ENCODE peak calls at places on chromosomes 13 and 19, in six cellular contexts. L is esophagus squamous epithelium, T is ascending aorta, N is AG10803, P is neural progenitor cell, F is cardiac muscle cell. Z is an unnamed sample.

GRCh38 chr19:3440082-3440481 is 40.2 kb downstream of the SMIM24 start:
- DNase-seq in L (no peak), T (no peak), N (no peak), P (peak), F (no peak), Z (no peak)

GRCh38 chr13:23081246-23081645 is 99.5 kb upstream of the SGCG start:
- DNase-seq in L (no peak), T (no peak), N (peak), P (no peak), F (no peak), Z (no peak)

GRCh38 chr19:51824603-51825002 is 29.6 kb downstream of the FPR3 start:
- DNase-seq in L (no peak), T (no peak), N (no peak), P (no peak), F (no peak), Z (no peak)

GRCh38 chr13:59950201-59950730 is 213.5 kb downstream of the DIAPH3 start:
- DNase-seq in L (no peak), T (no peak), N (peak), P (no peak), F (no peak), Z (peak)

GRCh38 chr13:98480915-98481510 is 95.9 kb downstream of the STK24 start:
- DNase-seq in L (no peak), T (no peak), N (peak), P (no peak), F (peak), Z (no peak)

GRCh38 chr19:10514211-10515145 is 2.8 kb downstream of the S1PR5 start:
- DNase-seq in L (no peak), T (no peak), N (no peak), P (peak), F (peak), Z (no peak)

GRCh38 chr19:32392946-32393345 is 12.6 kb upstream of the DPY19L3 start:
- DNase-seq in L (no peak), T (no peak), N (no peak), P (peak), F (peak), Z (no peak)

GRCh38 chr13:113211774-113212173 is 2.4 kb downstream of the CUL4A start:
- DNase-seq in L (no peak), T (no peak), N (no peak), P (peak), F (no peak), Z (no peak)

GRCh38 chr19:39817888-39818561 is 15.9 kb downstream of the DYRK1B start:
- DNase-seq in L (no peak), T (no peak), N (no peak), P (no peak), F (no peak), Z (no peak)

GRCh38 chr19:29694669-29695627 is 20.1 kb downstream of the C19orf12 start:
- DNase-seq in L (no peak), T (no peak), N (peak), P (peak), F (peak), Z (no peak)

GRCh38 chr19:55452381-55453325 is 8.8 kb downstream of the ISOC2 start:
- DNase-seq in L (no peak), T (no peak), N (peak), P (peak), F (peak), Z (no peak)

GRCh38 chr13:107650081-107650701 is 565.1 kb downstream of the LIG4 start:
- DNase-seq in L (no peak), T (no peak), N (peak), P (peak), F (peak), Z (no peak)

GRCh38 chr13:36736119-36736726 is 62.4 kb downstream of the SERTM1 start:
- DNase-seq in L (no peak), T (no peak), N (peak), P (peak), F (peak), Z (no peak)

GRCh38 chr19:46413262-46414031 is at the start of gene CCDC8:
- DNase-seq in L (no peak), T (no peak), N (peak), P (peak), F (peak), Z (no peak)

GRCh38 chr13:24745516-24745860 is 18.5 kb upstream of the RNF17 start:
- DNase-seq in L (no peak), T (no peak), N (no peak), P (no peak), F (no peak), Z (no peak)
- H3K4me3 ChIP-seq in L (no peak), T (no peak), N (no peak), P (peak), F (no peak), Z (no peak)

GRCh38 chr19:12681074-12681987 is at the start of gene DHPS:
- DNase-seq in L (peak), T (peak), N (peak), P (peak), F (peak), Z (peak)
- TF ChIP-seq CTCF in L (no peak), T (no peak), N (no peak), P (peak), F (no peak), Z (no peak)

GRCh38 chr19:33798701-33799111 is 2.0 kb downstream of the KCTD15 start:
- DNase-seq in L (no peak), T (no peak), N (peak), P (peak), F (peak), Z (no peak)
- H3K4me3 ChIP-seq in L (peak), T (peak), N (peak), P (peak), F (peak), Z (no peak)

GRCh38 chr13:79775830-79776229 is 294.9 kb downstream of the NDFIP2 start:
- DNase-seq in L (no peak), T (no peak), N (peak), P (peak), F (peak), Z (no peak)
- TF ChIP-seq CTCF in L (peak), T (peak), N (peak), P (peak), F (peak), Z (peak)

GRCh38 chr19:7099597-7099921 is 30.1 kb downstream of the ZNF557 start:
- DNase-seq in L (no peak), T (no peak), N (no peak), P (no peak), F (no peak), Z (no peak)
- H3K4me3 ChIP-seq in L (peak), T (peak), N (peak), P (peak), F (peak), Z (peak)

GRCh38 chr19:49061000-49061399 is 3.5 kb upstream of the CGB7 start:
- DNase-seq in L (no peak), T (no peak), N (no peak), P (no peak), F (no peak), Z (no peak)

GRCh38 chr19:49058592-49058991 is 1.0 kb upstream of the CGB7 start:
- DNase-seq in L (no peak), T (no peak), N (peak), P (peak), F (peak), Z (no peak)

GRCh38 chr19:49056101-49056901 is 1.2 kb downstream of the CGB7 start:
- DNase-seq in L (no peak), T (no peak), N (peak), P (peak), F (peak), Z (no peak)

GRCh38 chr19:49059056-49059455 is 1.5 kb upstream of the CGB7 start:
- DNase-seq in L (no peak), T (no peak), N (no peak), P (no peak), F (no peak), Z (no peak)

DNA sequence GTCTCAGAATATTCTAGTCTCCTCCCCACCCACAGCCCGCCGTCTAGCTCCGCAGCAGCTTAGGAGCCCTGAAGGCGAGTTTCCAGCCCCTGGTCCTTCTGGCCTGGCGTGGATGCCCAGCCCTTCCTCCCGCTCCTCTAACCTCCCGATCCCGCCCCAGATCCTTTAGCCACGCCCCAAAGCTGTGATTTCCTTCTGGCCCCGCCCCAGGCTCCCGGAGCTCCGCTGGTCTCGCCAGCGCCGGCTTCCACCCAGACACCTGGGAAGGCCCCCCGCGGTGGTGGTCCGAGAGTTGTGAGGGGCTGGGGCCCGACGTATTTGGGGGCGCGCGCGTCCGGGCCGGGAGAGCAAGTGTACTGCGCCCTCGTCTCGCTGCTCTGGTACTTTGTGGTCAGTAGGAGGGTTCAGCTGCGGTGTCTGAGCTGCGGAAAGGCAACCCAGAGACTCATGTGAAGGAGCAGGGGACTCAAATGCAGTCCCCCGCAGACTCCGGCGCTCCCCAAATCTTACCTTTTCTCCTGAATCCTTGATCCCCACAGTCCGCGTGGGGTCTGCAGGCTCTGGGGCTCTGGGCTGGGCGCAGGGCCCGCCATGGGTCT is at the start of gene CGB7:
- DNase-seq in L (no peak), T (no peak), N (peak), P (peak), F (peak), Z (no peak)
- TF ChIP-seq CTCF in L (no peak), T (no peak), N (no peak), P (no peak), F (no peak), Z (no peak)

GRCh38 chr13:34139660-34140059 is 321.7 kb downstream of the RFC3 start:
- DNase-seq in L (no peak), T (no peak), N (no peak), P (no peak), F (no peak), Z (no peak)

GRCh38 chr13:34137200-34137599 is 319.3 kb downstream of the RFC3 start:
- DNase-seq in L (no peak), T (no peak), N (no peak), P (no peak), F (no peak), Z (no peak)
- H3K4me3 ChIP-seq in L (no peak), T (no peak), N (no peak), P (no peak), F (no peak), Z (no peak)

GRCh38 chr13:87280139-87280538 is 391.0 kb upstream of the SLITRK5 start:
- DNase-seq in L (no peak), T (no peak), N (no peak), P (no peak), F (no peak), Z (no peak)
- TF ChIP-seq CTCF in L (no peak), T (no peak), N (no peak), P (peak), F (no peak), Z (peak)